ENCODE peak calls at places on chromosomes 4 and X, in seven cellular contexts. R, L, P, U, X, T and C are unnamed samples.

GRCh38 chr4:51932261-51932660 is 87.9 kb downstream of the LRRC66 start:
- DNase-seq in U (peak), T (no peak), X (no peak), L (no peak), R (no peak), P (peak), C (no peak)

GRCh38 chrX:83658731-83659130 is 150.6 kb downstream of the POU3F4 start:
- DNase-seq in P (no peak), U (no peak), R (no peak), X (no peak), L (no peak), T (peak), C (no peak)

GRCh38 chr4:726816-727215 is 21.2 kb downstream of the PCGF3 start:
- DNase-seq in U (no peak), T (peak), R (no peak), P (no peak), X (no peak), L (no peak), C (no peak)

GRCh38 chrX:144586756-144587155 is 660.5 kb upstream of the SPANXN1 start:
- DNase-seq in T (no peak), L (no peak), P (no peak), X (no peak), R (peak), U (no peak), C (no peak)

GRCh38 chr4:162061214-162061613 is 102.6 kb downstream of the FSTL5 start:
- DNase-seq in U (no peak), R (no peak), T (no peak), P (no peak), L (no peak), X (no peak), C (no peak)

GRCh38 chr4:151553874-151554273 is 144.9 kb downstream of the FHIP1A start:
- DNase-seq in P (no peak), T (no peak), U (no peak), X (no peak), R (no peak), L (no peak), C (no peak)

GRCh38 chr4:22237155-22237751 is 278.6 kb downstream of the ADGRA3 start:
- DNase-seq in R (no peak), L (peak), P (peak), T (no peak), X (no peak), U (peak), C (peak)

GRCh38 chr4:761739-762138 is 56.1 kb downstream of the PCGF3 start:
- DNase-seq in P (no peak), X (no peak), L (no peak), U (no peak), T (no peak), R (no peak), C (no peak)

GRCh38 chr4:3253808-3254207 is 4.8 kb downstream of the MSANTD1 start:
- DNase-seq in L (no peak), T (no peak), R (no peak), P (peak), X (no peak), U (no peak), C (no peak)

GRCh38 chrX:18424482-18425198 is 768 bp upstream of the CDKL5 start:
- DNase-seq in T (no peak), X (no peak), P (peak), R (no peak), L (peak), U (peak), C (peak)

GRCh38 chr4:2714071-2714770 is 41.9 kb downstream of the TNIP2 start:
- DNase-seq in T (no peak), U (peak), P (peak), X (no peak), R (no peak), L (no peak), C (peak)

GRCh38 chrX:49840679-49841078 is 11.6 kb downstream of the PAGE4 start:
- DNase-seq in R (no peak), U (peak), X (no peak), L (peak), T (peak), P (peak), C (peak)

GRCh38 chr4:148776944-148777343 is 334.7 kb upstream of the NR3C2 start:
- DNase-seq in R (peak), L (no peak), P (no peak), T (no peak), U (peak), X (no peak), C (no peak)

GRCh38 chrX:16436348-16437188 is 213.4 kb upstream of the S100G start:
- DNase-seq in R (peak), P (peak), T (peak), X (peak), U (peak), L (peak), C (peak)

GRCh38 chr4:39427477-39428119 is 20.9 kb downstream of the KLB start:
- DNase-seq in R (no peak), T (peak), P (no peak), U (no peak), L (no peak), X (no peak), C (no peak)

GRCh38 chr4:81215219-81215892 is at the start of gene PRKG2:
- DNase-seq in L (no peak), U (peak), X (no peak), P (no peak), R (no peak), T (no peak), C (no peak)

GRCh38 chr4:5366421-5366820 is 315.1 kb downstream of the STK32B start:
- DNase-seq in R (no peak), L (no peak), T (no peak), X (no peak), P (no peak), U (peak), C (no peak)

GRCh38 chrX:100872161-100872560 is 2.0 kb downstream of the NOX1 start:
- DNase-seq in T (no peak), U (peak), P (no peak), R (no peak), L (no peak), X (no peak), C (no peak)

GRCh38 chr4:81623434-81623833 is 151.7 kb upstream of the RASGEF1B start:
- DNase-seq in L (no peak), U (no peak), P (no peak), R (no peak), X (no peak), T (no peak), C (no peak)

GRCh38 chr4:48341776-48342558 is 638 bp downstream of the SLAIN2 start:
- DNase-seq in R (no peak), U (peak), L (peak), P (peak), T (peak), X (no peak), C (peak)

GRCh38 chr4:48340905-48341775 is at the start of gene SLAIN2:
- DNase-seq in U (peak), R (peak), X (peak), T (peak), L (peak), P (peak), C (peak)

GRCh38 chr4:48343035-48343434 is 1.7 kb downstream of the SLAIN2 start:
- DNase-seq in L (no peak), X (no peak), P (no peak), T (no peak), R (no peak), U (peak), C (no peak)

GRCh38 chr4:48343531-48343930 is 2.2 kb downstream of the SLAIN2 start:
- DNase-seq in U (peak), P (no peak), R (no peak), L (no peak), X (no peak), T (no peak), C (no peak)

DNA sequence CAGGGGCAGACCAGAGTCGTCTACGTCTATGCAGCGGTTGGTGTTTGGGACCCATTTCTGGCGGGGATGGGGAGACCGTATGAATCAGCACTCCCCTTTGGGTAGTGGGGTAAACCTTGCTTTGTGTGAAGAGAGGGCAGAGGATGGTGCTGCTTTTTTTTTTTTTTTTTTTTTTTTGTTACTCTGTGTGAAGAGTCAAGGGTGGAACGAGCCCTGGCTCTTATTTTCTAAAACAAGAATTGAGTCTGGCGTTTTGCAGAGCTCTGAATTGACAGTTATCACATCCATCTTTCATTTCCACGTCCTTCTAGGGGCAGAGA is 1.2 kb downstream of the SLAIN2 start:
- DNase-seq in T (no peak), X (no peak), R (no peak), L (no peak), U (peak), P (no peak), C (peak)
- H3K27ac ChIP-seq in T (peak), X (peak), R (no peak), L (peak), U (peak), P (peak), C (peak)

DNA sequence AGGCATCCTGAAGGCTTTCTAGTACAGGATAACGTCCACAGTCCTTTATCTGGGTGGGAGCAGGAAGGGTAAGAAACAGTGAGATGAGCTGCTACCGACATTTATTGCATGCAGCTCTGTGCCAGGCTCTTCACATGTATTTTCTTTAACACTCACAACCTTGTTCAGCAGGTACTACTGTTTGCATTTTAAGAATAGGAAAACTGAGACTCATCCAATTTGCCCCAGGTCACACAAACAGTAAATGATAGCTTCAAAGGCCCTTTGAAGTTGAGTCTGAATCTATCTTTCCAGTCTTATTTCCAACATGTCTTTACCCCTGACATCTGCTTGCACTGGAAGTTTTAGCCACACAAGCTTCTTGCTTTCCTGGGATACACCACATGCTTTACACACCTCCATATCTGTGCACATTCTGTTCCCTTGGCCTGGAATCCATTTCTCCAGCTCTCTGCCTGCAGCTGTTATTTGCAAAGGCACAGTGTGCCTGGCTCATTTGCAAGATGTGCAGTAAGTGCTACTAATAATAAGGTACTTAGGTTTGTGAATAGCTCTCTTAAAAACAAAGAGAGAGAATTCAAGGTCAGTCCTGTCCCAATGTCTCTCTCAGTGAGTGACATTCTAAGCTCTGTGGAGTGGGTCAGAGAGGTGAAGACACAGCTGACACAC is 61.2 kb downstream of the METTL14 start:
- DNase-seq in R (no peak), L (no peak), T (no peak), U (no peak), P (peak), X (no peak), C (no peak)
- H3K27ac ChIP-seq in R (no peak), L (no peak), T (no peak), U (no peak), P (peak), X (peak), C (no peak)

DNA sequence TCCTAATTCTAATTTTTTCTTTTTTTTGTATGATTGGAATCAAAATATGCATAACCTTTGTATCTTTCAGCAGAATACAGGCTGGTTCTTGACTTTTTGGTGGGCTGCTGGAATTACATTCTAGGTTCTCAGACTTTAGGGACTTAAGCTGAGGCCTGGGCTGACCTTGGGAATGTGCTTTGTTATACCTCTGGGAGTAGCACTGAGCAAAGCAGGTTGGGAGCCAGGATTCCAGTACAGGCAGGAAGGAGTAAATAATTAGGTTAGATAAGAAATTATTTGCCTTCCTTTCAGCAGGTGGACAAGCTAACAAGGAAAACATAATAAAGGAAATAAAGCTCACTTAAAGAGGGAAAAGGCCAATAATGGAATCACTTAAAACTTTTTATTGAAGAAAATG is 49.9 kb upstream of the SLC4A4 start:
- DNase-seq in R (no peak), U (no peak), L (no peak), T (no peak), X (no peak), P (no peak), C (no peak)
- H3K27ac ChIP-seq in R (no peak), U (no peak), L (no peak), T (no peak), X (no peak), P (no peak), C (no peak)

GRCh38 chr4:10691651-10692050 is 7.1 kb upstream of the CLNK start:
- DNase-seq in X (no peak), U (no peak), R (no peak), L (no peak), T (no peak), P (no peak), C (no peak)

GRCh38 chr4:10694826-10695209 is 10.2 kb upstream of the CLNK start:
- DNase-seq in T (no peak), X (no peak), P (no peak), R (no peak), L (no peak), U (no peak), C (no peak)

GRCh38 chr4:10697071-10697470 is 12.5 kb upstream of the CLNK start:
- DNase-seq in X (no peak), T (no peak), P (no peak), L (no peak), U (no peak), R (no peak), C (no peak)

GRCh38 chr4:10696253-10696652 is 11.7 kb upstream of the CLNK start:
- DNase-seq in X (no peak), U (no peak), T (no peak), L (no peak), P (no peak), R (no peak), C (no peak)

DNA sequence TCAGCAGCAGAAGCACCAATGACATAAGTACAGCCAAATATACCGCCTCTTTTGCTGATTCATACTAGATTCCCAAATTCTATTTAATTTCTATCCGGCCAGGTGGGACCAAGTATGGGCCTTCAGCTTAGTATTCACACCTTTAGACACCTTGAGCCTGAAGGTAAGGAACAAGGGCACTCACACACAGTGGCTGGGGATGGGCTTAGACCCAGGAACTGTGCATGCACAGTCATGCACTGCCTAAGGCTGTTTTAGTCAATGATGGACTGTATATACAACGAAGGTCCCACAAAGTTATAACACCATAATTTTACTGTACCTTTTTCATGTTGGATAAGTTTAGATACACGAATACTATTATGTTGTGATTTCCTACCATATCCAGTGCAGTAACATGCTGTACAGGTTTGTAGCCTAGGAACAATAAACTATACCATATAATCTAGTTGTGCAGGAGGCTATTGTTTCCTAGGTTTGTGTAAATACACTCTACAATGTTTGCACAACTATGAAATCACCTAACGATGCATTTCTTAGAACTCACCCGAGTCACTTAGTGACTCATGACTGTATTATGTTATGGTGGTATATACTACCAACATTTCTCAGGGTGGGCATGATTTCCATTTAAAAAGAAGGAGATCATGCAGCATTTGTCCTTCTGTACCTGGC is 9.7 kb upstream of the CLNK start:
- DNase-seq in X (no peak), R (no peak), U (no peak), L (no peak), T (no peak), P (no peak), C (no peak)
- H3K27ac ChIP-seq in X (no peak), R (no peak), U (no peak), L (no peak), T (no peak), P (no peak), C (no peak)

GRCh38 chr4:8181119-8181518 is 18.0 kb upstream of the SH3TC1 start:
- DNase-seq in L (no peak), X (no peak), U (no peak), R (no peak), P (no peak), T (no peak), C (no peak)

GRCh38 chr4:8182294-8182693 is 16.8 kb upstream of the SH3TC1 start:
- DNase-seq in L (no peak), P (no peak), R (no peak), U (no peak), T (no peak), X (no peak), C (no peak)

GRCh38 chr4:8184061-8184460 is 15.0 kb upstream of the SH3TC1 start:
- DNase-seq in U (no peak), P (no peak), R (no peak), X (no peak), L (no peak), T (no peak), C (no peak)

GRCh38 chr4:8181844-8182243 is 17.2 kb upstream of the SH3TC1 start:
- DNase-seq in L (no peak), T (no peak), X (no peak), P (peak), U (no peak), R (no peak), C (no peak)

DNA sequence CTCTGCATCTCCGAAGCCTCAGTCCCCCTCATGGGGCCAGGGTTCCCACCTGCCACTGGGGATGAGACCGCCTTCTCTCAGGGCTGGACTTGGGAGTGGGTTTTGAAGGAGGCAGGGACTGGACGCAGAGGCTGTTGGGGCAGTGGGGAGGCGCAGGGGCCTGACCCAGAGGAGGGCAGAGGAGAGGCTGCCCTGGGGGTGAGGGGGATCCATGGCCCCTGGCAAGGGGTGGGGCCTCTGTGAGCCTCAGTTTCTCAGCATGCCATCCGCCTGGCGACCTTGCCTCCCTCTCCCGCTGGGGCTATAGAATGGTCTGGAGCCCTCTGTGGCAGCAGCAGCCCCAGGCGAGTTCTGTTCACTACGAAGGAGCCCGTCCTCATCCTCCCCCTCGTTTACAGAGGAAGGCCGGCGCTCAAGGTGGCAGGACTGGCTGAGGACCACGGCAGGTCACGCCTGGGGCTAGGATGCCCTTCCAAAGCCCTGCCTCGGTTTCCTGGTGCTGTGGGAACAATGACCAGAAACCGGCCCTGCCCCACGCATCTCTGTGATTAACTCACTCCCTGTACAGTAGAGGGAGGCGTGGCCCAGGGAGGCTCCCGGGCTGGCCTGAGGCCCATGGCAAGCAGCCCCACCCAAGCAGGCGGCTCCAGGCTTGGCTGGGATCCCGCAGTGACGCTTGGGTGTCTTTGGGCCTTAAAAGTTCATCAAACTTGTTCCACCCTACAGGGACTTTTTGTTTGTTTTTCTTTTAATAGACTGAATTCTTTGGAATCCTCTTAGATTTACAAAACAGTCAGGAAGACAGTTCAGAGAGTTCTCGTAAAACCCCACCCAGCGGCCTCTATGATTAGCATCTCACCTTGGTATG is 16.0 kb upstream of the SH3TC1 start:
- DNase-seq in U (peak), R (peak), L (no peak), P (peak), X (no peak), T (peak), C (no peak)
- H3K27ac ChIP-seq in U (no peak), R (peak), L (no peak), P (peak), X (no peak), T (no peak), C (no peak)

DNA sequence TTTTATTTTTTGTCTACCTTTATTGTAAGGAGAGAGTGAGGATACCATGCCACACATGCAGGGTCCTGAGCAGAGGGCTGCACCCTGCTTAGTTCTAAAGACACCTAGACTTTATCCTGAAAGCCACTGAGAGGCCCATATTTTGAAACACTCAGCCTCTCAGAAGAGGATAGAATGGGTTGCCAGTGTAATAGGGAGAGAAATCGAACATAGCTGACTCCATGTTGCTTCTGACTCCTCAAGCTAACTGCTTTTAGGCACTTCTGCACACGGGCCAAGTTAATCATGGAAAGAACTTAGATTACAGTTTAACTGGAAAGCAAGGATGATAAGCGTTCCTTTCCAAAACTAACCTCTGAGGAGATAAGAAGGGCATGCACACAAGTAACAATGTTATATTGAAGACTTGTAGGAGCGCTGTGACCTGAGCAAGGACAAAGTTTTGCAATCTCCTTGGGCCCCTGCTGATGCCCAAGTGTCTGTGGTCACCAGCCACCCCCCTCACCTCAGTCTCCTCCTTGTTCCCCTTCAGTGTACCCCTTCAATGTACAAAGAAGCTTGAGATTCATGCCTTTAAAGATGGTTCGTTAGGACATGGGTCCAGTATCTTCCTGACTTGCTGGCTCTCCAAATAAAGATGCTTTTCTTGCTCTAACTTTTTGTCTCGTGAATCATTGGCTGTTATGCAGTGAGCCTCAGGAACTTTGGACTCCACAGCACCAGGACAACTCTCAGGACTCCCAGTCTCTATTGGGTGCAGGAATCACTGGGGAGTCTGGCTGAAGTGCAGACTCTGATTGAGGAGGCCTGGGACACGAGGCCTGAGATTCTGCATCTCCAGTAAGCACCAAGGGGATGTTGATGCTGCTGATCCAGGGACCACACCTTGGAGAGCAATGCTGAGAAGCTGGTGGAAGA is 25.4 kb upstream of the CD99 start:
- DNase-seq in T (no peak), R (no peak), P (no peak), X (no peak), U (no peak), L (no peak), C (no peak)
- H3K27ac ChIP-seq in T (no peak), R (no peak), P (no peak), X (no peak), U (no peak), L (no peak), C (no peak)